ENCODE peak calls at places on chromosomes 6 and 20, in five cellular contexts. One of them, this sample, is unnamed.

GRCh38 chr20:63173552-63174191 is 42.3 kb downstream of the YTHDF1 start:
- DNase-seq in breast epithelium: no peak
- DNase-seq in hepatocyte: no peak
- DNase-seq in fibroblast of lung: no peak
- DNase-seq in neuronal stem cell: peak
- DNase-seq in this sample: no peak

GRCh38 chr20:47546184-47547033 is 44.7 kb downstream of the NCOA3 start:
- DNase-seq in breast epithelium: no peak
- DNase-seq in hepatocyte: no peak
- DNase-seq in fibroblast of lung: peak
- DNase-seq in neuronal stem cell: no peak
- DNase-seq in this sample: no peak

GRCh38 chr6:48610846-48611245 is 499.8 kb upstream of the PTCHD4 start:
- DNase-seq in breast epithelium: no peak
- DNase-seq in hepatocyte: no peak
- DNase-seq in fibroblast of lung: peak
- DNase-seq in neuronal stem cell: no peak
- DNase-seq in this sample: no peak

GRCh38 chr6:43129434-43130194 is 41.5 kb upstream of the SRF start:
- DNase-seq in breast epithelium: no peak
- DNase-seq in hepatocyte: peak
- DNase-seq in fibroblast of lung: peak
- DNase-seq in neuronal stem cell: no peak
- DNase-seq in this sample: peak

GRCh38 chr6:107152633-107153032 is 37.3 kb upstream of the BEND3 start:
- DNase-seq in breast epithelium: no peak
- DNase-seq in hepatocyte: peak
- DNase-seq in fibroblast of lung: no peak
- DNase-seq in neuronal stem cell: no peak
- DNase-seq in this sample: peak

GRCh38 chr6:5851261-5851757 is 155.4 kb downstream of the NRN1 start:
- DNase-seq in breast epithelium: no peak
- DNase-seq in hepatocyte: peak
- DNase-seq in fibroblast of lung: peak
- DNase-seq in neuronal stem cell: no peak
- DNase-seq in this sample: peak

GRCh38 chr6:109478848-109479624 is 4.0 kb downstream of the ZBTB24 start:
- DNase-seq in breast epithelium: no peak
- DNase-seq in hepatocyte: no peak
- DNase-seq in fibroblast of lung: no peak
- DNase-seq in neuronal stem cell: no peak
- DNase-seq in this sample: no peak

GRCh38 chr20:19887566-19888268 is 129.4 kb upstream of the NAA20 start:
- DNase-seq in breast epithelium: peak
- DNase-seq in hepatocyte: no peak
- DNase-seq in fibroblast of lung: peak
- DNase-seq in neuronal stem cell: no peak
- DNase-seq in this sample: no peak

GRCh38 chr20:32893878-32894483 is 35.3 kb downstream of the EFCAB8 start:
- DNase-seq in breast epithelium: no peak
- DNase-seq in hepatocyte: no peak
- DNase-seq in fibroblast of lung: no peak
- DNase-seq in neuronal stem cell: peak
- DNase-seq in this sample: no peak

GRCh38 chr6:47098570-47098993 is 56.5 kb upstream of the ADGRF1 start:
- DNase-seq in breast epithelium: no peak
- DNase-seq in hepatocyte: peak
- DNase-seq in fibroblast of lung: peak
- DNase-seq in neuronal stem cell: no peak
- DNase-seq in this sample: no peak

GRCh38 chr6:164286021-164286420 is 871.5 kb downstream of the QKI start:
- DNase-seq in breast epithelium: no peak
- DNase-seq in hepatocyte: no peak
- DNase-seq in fibroblast of lung: peak
- DNase-seq in neuronal stem cell: no peak
- DNase-seq in this sample: no peak

GRCh38 chr20:23566199-23566932 is 1.9 kb downstream of the CST9L start:
- DNase-seq in breast epithelium: no peak
- DNase-seq in hepatocyte: no peak
- DNase-seq in fibroblast of lung: no peak
- DNase-seq in neuronal stem cell: no peak
- DNase-seq in this sample: no peak

GRCh38 chr6:153001767-153002612 is 519 bp downstream of the MTRF1L start:
- DNase-seq in breast epithelium: no peak
- DNase-seq in hepatocyte: peak
- DNase-seq in fibroblast of lung: peak
- DNase-seq in neuronal stem cell: no peak
- DNase-seq in this sample: peak

GRCh38 chr20:8385247-8385646 is 253.2 kb downstream of the PLCB1 start:
- DNase-seq in breast epithelium: no peak
- DNase-seq in hepatocyte: no peak
- DNase-seq in fibroblast of lung: peak
- DNase-seq in neuronal stem cell: no peak
- DNase-seq in this sample: no peak

GRCh38 chr20:64131406-64131805 is 24.0 kb upstream of the NPBWR2 start:
- DNase-seq in breast epithelium: no peak
- DNase-seq in hepatocyte: no peak
- DNase-seq in fibroblast of lung: no peak
- DNase-seq in neuronal stem cell: no peak
- DNase-seq in this sample: peak

GRCh38 chr20:5513975-5514516 is 197.3 kb upstream of the PROKR2 start:
- DNase-seq in breast epithelium: no peak
- DNase-seq in hepatocyte: peak
- DNase-seq in fibroblast of lung: peak
- DNase-seq in neuronal stem cell: no peak
- DNase-seq in this sample: peak

GRCh38 chr6:136226027-136226673 is 24.0 kb downstream of the MTFR2 start:
- DNase-seq in breast epithelium: peak
- DNase-seq in hepatocyte: peak
- DNase-seq in fibroblast of lung: peak
- DNase-seq in neuronal stem cell: peak
- DNase-seq in this sample: peak

GRCh38 chr6:24564081-24564480 is 69.3 kb downstream of the ALDH5A1 start:
- DNase-seq in breast epithelium: no peak
- DNase-seq in hepatocyte: no peak
- DNase-seq in fibroblast of lung: no peak
- DNase-seq in neuronal stem cell: no peak
- DNase-seq in this sample: no peak

GRCh38 chr6:163095401-163095800 is 319.1 kb upstream of the QKI start:
- DNase-seq in breast epithelium: no peak
- DNase-seq in hepatocyte: no peak
- DNase-seq in fibroblast of lung: no peak
- DNase-seq in neuronal stem cell: no peak
- DNase-seq in this sample: no peak

GRCh38 chr6:95819939-95820338 is 195.8 kb upstream of the FUT9 start:
- DNase-seq in breast epithelium: no peak
- DNase-seq in hepatocyte: no peak
- DNase-seq in fibroblast of lung: no peak
- DNase-seq in neuronal stem cell: no peak
- DNase-seq in this sample: no peak

GRCh38 chr6:118867181-118867580 is 26.8 kb upstream of the ASF1A start:
- DNase-seq in breast epithelium: no peak
- DNase-seq in hepatocyte: no peak
- DNase-seq in fibroblast of lung: peak
- DNase-seq in neuronal stem cell: no peak
- DNase-seq in this sample: no peak

GRCh38 chr6:137657351-137657911 is 163.2 kb upstream of the OLIG3 start:
- DNase-seq in breast epithelium: no peak
- DNase-seq in hepatocyte: no peak
- DNase-seq in fibroblast of lung: no peak
- DNase-seq in neuronal stem cell: no peak
- DNase-seq in this sample: no peak

GRCh38 chr6:75206338-75207210 is 721 bp upstream of the COL12A1 start:
- DNase-seq in breast epithelium: no peak
- DNase-seq in hepatocyte: peak
- DNase-seq in fibroblast of lung: peak
- DNase-seq in neuronal stem cell: peak
- DNase-seq in this sample: no peak

GRCh38 chr20:10177326-10177725 is 41.3 kb upstream of the SNAP25 start:
- DNase-seq in breast epithelium: no peak
- DNase-seq in hepatocyte: no peak
- DNase-seq in fibroblast of lung: peak
- DNase-seq in neuronal stem cell: no peak
- DNase-seq in this sample: no peak

GRCh38 chr20:47099749-47100515 is 205.3 kb downstream of the EYA2 start:
- DNase-seq in breast epithelium: peak
- DNase-seq in hepatocyte: no peak
- DNase-seq in fibroblast of lung: no peak
- DNase-seq in neuronal stem cell: no peak
- DNase-seq in this sample: no peak

GRCh38 chr20:44835661-44836221 is 25.4 kb upstream of the RIMS4 start:
- DNase-seq in breast epithelium: no peak
- DNase-seq in hepatocyte: no peak
- DNase-seq in fibroblast of lung: no peak
- DNase-seq in neuronal stem cell: no peak
- DNase-seq in this sample: no peak

GRCh38 chr20:44839481-44839880 is 29.1 kb upstream of the RIMS4 start:
- DNase-seq in breast epithelium: no peak
- DNase-seq in hepatocyte: no peak
- DNase-seq in fibroblast of lung: no peak
- DNase-seq in neuronal stem cell: no peak
- DNase-seq in this sample: no peak

GRCh38 chr20:44837949-44838348 is 27.6 kb upstream of the RIMS4 start:
- DNase-seq in breast epithelium: no peak
- DNase-seq in hepatocyte: no peak
- DNase-seq in fibroblast of lung: no peak
- DNase-seq in neuronal stem cell: no peak
- DNase-seq in this sample: no peak

GRCh38 chr20:44834693-44835092 is 24.3 kb upstream of the RIMS4 start:
- DNase-seq in breast epithelium: no peak
- DNase-seq in hepatocyte: no peak
- DNase-seq in fibroblast of lung: no peak
- DNase-seq in neuronal stem cell: no peak
- DNase-seq in this sample: no peak

DNA sequence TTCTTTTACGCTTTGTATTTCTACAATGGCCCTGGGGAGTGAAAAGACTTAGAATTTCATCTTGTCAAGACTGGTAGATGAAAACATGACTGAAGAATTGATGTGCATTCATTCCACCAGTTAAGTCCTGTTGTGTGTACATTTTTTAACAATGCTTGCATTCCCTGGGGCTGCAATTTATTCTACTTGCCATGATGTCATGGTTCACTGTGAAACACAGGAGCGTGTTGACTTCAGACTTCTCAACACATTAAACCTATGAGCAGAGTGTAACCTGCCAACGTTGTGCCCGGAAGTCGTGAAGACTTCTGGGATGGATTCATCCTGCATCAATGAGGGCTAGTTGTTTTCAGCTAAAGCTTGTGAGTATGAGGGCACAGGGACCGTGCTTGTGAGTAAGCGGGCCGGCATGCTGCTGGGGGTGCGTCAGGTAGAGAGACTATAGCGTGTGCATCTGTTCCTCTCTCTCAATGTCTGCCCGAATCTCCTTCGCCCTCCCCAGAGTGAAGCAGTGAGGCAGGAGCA is 26.3 kb upstream of the RIMS4 start:
- DNase-seq in breast epithelium: no peak
- DNase-seq in hepatocyte: no peak
- DNase-seq in fibroblast of lung: no peak
- DNase-seq in neuronal stem cell: no peak
- DNase-seq in this sample: no peak
- H3K27ac ChIP-seq in breast epithelium: no peak
- H3K27ac ChIP-seq in hepatocyte: no peak
- H3K27ac ChIP-seq in fibroblast of lung: no peak
- H3K27ac ChIP-seq in neuronal stem cell: no peak
- H3K27ac ChIP-seq in this sample: no peak

GRCh38 chr6:28105286-28105685 is 19.1 kb upstream of the ZSCAN16 start:
- DNase-seq in breast epithelium: no peak
- DNase-seq in hepatocyte: peak
- DNase-seq in fibroblast of lung: peak
- DNase-seq in neuronal stem cell: no peak
- DNase-seq in this sample: no peak
- H3K27ac ChIP-seq in breast epithelium: peak
- H3K27ac ChIP-seq in hepatocyte: peak
- H3K27ac ChIP-seq in fibroblast of lung: peak
- H3K27ac ChIP-seq in neuronal stem cell: no peak
- H3K27ac ChIP-seq in this sample: peak

GRCh38 chr6:87832025-87832825 is 130.2 kb upstream of the AKIRIN2 start:
- DNase-seq in breast epithelium: no peak
- DNase-seq in hepatocyte: peak
- DNase-seq in fibroblast of lung: peak
- DNase-seq in neuronal stem cell: no peak
- DNase-seq in this sample: no peak
- H3K27ac ChIP-seq in breast epithelium: peak
- H3K27ac ChIP-seq in hepatocyte: peak
- H3K27ac ChIP-seq in fibroblast of lung: no peak
- H3K27ac ChIP-seq in neuronal stem cell: no peak
- H3K27ac ChIP-seq in this sample: peak

GRCh38 chr20:38982291-38982690 is 20.1 kb downstream of the DHX35 start:
- DNase-seq in breast epithelium: no peak
- DNase-seq in hepatocyte: no peak
- DNase-seq in fibroblast of lung: no peak
- DNase-seq in neuronal stem cell: no peak
- DNase-seq in this sample: no peak

GRCh38 chr20:38985060-38985459 is 22.9 kb downstream of the DHX35 start:
- DNase-seq in breast epithelium: no peak
- DNase-seq in hepatocyte: no peak
- DNase-seq in fibroblast of lung: no peak
- DNase-seq in neuronal stem cell: no peak
- DNase-seq in this sample: no peak

GRCh38 chr20:38987777-38988176 is 25.6 kb downstream of the DHX35 start:
- DNase-seq in breast epithelium: no peak
- DNase-seq in hepatocyte: no peak
- DNase-seq in fibroblast of lung: no peak
- DNase-seq in neuronal stem cell: no peak
- DNase-seq in this sample: no peak

GRCh38 chr20:38986663-38987062 is 24.5 kb downstream of the DHX35 start:
- DNase-seq in breast epithelium: no peak
- DNase-seq in hepatocyte: no peak
- DNase-seq in fibroblast of lung: no peak
- DNase-seq in neuronal stem cell: no peak
- DNase-seq in this sample: no peak

GRCh38 chr20:38985603-38986170 is 23.5 kb downstream of the DHX35 start:
- DNase-seq in breast epithelium: no peak
- DNase-seq in hepatocyte: no peak
- DNase-seq in fibroblast of lung: peak
- DNase-seq in neuronal stem cell: no peak
- DNase-seq in this sample: no peak
- H3K27ac ChIP-seq in breast epithelium: no peak
- H3K27ac ChIP-seq in hepatocyte: peak
- H3K27ac ChIP-seq in fibroblast of lung: no peak
- H3K27ac ChIP-seq in neuronal stem cell: no peak
- H3K27ac ChIP-seq in this sample: no peak

GRCh38 chr20:54207053-54207742 is 689 bp upstream of the PFDN4 start:
- DNase-seq in breast epithelium: no peak
- DNase-seq in hepatocyte: no peak
- DNase-seq in fibroblast of lung: no peak
- DNase-seq in neuronal stem cell: no peak
- DNase-seq in this sample: no peak
- H3K27ac ChIP-seq in breast epithelium: peak
- H3K27ac ChIP-seq in hepatocyte: no peak
- H3K27ac ChIP-seq in fibroblast of lung: peak
- H3K27ac ChIP-seq in neuronal stem cell: no peak
- H3K27ac ChIP-seq in this sample: no peak

GRCh38 chr6:79648315-79648714 is 17.2 kb downstream of the SH3BGRL2 start:
- DNase-seq in breast epithelium: no peak
- DNase-seq in hepatocyte: no peak
- DNase-seq in fibroblast of lung: no peak
- DNase-seq in neuronal stem cell: no peak
- DNase-seq in this sample: peak
- H3K27ac ChIP-seq in breast epithelium: no peak
- H3K27ac ChIP-seq in hepatocyte: peak
- H3K27ac ChIP-seq in fibroblast of lung: no peak
- H3K27ac ChIP-seq in neuronal stem cell: no peak
- H3K27ac ChIP-seq in this sample: peak

This sample was measured in colonic mucosa.